ENCODE peak calls at places on chromosomes 6 and 20, in five cellular contexts. O is fibroblast of lung, C is neural progenitor cell, D is PC-9, W is OCI-LY7. N is an unnamed sample.

GRCh38 chr20:17663486-17663885 is 18.6 kb downstream of the RRBP1 start:
- DNase-seq in O (peak; percentile 59), C (peak; percentile 70), D (no peak), W (no peak), N (no peak)

GRCh38 chr6:103027532-103027931 is 1634.0 kb downstream of the GRIK2 start:
- DNase-seq in O (no peak), C (no peak), D (no peak), W (no peak), N (no peak)

GRCh38 chr20:58842276-58842675 is 8.4 kb downstream of the GNAS-AS1 start:
- DNase-seq in O (no peak), C (no peak), D (no peak), W (no peak), N (no peak)

GRCh38 chr6:134063121-134063965 is 10.9 kb upstream of the SLC2A12 start:
- DNase-seq in O (no peak), C (peak; percentile 58), D (no peak), W (no peak), N (no peak)

GRCh38 chr6:157721431-157722229 is 101.4 kb upstream of the SNX9 start:
- DNase-seq in O (no peak), C (peak; percentile 90), D (no peak), W (no peak), N (no peak)

GRCh38 chr6:168950500-168951223 is 303.0 kb downstream of the THBS2 start:
- DNase-seq in O (no peak), C (no peak), D (no peak), W (no peak), N (no peak)

GRCh38 chr20:16428112-16428511 is 145.1 kb downstream of the KIF16B start:
- DNase-seq in O (no peak), C (no peak), D (no peak), W (no peak), N (no peak)

GRCh38 chr20:57167971-57168693 is 98.3 kb downstream of the BMP7 start:
- DNase-seq in O (no peak), C (peak; percentile 32), D (peak; percentile 59), W (no peak), N (no peak)

GRCh38 chr20:9204979-9205378 is 136.1 kb downstream of the PLCB4 start:
- DNase-seq in O (no peak), C (no peak), D (no peak), W (no peak), N (no peak)

GRCh38 chr20:47825011-47825762 is 39.9 kb upstream of the SULF2 start:
- DNase-seq in O (no peak), C (no peak), D (peak; percentile 21), W (peak; percentile 22), N (no peak)

DNA sequence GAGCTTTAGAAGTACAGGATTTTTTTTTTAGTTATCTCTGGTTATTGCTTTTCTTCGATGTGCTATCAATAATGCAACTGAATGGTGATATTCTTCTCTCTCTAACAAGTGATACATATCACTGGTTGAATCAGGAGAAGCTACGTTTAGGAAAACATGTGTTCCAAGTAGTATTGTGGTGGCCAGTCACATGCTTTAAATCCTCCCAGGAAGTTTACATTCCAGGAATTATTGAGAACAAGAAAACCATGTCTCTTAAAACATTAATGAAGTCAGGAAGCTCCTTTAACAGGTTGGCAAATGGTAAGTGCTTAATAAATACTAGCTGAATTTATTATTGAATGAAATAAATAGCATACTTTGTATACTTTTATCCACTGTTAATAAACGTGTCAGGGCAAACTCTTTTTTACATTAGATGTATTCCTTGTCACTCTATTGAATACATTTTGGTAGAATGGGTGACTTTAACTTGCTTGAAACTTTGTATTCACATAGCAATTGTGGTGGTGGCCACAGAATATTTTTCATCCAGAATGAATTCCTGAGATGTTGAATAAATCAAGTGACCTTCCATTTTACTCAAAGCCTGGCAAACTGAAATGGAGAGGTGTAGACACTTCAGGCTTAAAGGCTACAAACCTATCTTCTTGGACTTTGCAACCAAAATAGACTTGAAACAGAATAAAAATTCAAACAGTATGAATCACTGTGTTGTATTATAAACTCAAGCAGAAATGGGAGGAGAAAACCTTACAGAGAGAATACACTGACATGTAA is 371.3 kb downstream of the BCKDHB start:
- DNase-seq in O (peak; percentile 64), C (no peak), D (no peak), W (no peak), N (no peak)
- H2AFZ ChIP-seq in O (no peak overlapping the region), C (no peak overlapping the region), D (no peak overlapping the region), W (no peak overlapping the region), N (peak overlapping the region; percentile 59)

DNA sequence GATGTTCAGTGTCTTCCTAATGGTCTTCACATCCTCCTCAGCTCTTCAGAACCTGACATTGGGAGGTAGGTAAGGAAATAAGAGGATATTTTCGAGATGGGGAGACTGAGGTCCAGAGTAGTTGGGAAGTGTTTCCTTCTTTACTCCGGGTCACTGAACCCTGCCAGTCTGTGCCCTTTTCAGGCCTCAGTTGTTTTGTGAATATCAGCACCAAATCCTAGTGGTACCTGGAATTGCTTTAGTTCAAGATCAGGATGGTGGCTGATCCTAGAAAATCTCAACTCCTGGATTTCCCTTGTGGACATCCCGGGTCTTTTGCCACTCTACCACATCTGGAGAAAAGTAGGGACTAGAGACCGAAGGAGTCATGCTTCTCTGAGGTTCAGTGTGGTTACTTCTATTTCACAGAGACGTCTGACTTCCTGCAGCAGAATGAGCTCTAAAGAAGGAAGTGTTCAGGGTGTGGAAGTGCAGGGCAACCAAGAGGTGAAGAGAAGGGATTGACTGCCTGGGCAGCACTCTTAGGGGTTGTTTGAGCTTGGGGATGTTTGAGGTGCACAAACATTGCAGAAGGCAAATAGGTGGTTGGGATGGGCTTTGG is 995 bp downstream of the STK4 start:
- DNase-seq in O (no peak), C (no peak), D (peak; percentile 44), W (peak; percentile 77), N (peak; percentile 23)
- H3K4me1 ChIP-seq in O (no peaks in the 10 kb centered on the region), C (peaks cover 13% of the 10 kb centered on the region), D (peaks cover 34% of the 10 kb centered on the region), W (peaks cover 74% of the 10 kb centered on the region), N (peaks cover 15% of the 10 kb centered on the region)

DNA sequence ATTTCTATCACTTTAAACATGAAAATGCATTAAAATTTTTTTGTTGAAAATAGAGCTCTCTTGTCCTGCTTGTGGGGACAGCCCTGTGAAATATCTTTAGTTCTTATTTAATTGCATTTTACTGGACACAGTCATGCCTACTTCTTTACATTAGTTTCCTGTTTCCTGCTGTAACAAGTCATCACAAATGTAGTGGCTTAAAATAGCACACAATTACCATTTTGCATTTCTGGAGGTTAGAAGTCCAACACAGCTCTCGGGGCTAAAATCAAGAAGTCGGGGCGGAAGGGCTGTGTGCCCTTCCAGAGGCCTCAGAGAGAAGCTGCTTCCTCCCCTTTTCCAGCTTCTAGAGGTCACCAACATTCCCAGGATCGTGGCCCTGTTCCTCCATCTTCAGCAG is 29.4 kb downstream of the PNLDC1 start:
- DNase-seq in O (no peak), C (no peak), D (no peak), W (peak; percentile 71), N (no peak)
- H2AFZ ChIP-seq in O (no peak overlapping the region), C (peak overlapping the region; percentile 71), D (no peak overlapping the region), W (peak overlapping the region; percentile 78), N (peak overlapping the region; percentile 35)

GRCh38 chr20:53937929-53938367 is 132.4 kb downstream of the BCAS1 start:
- DNase-seq in O (no peak), C (no peak), D (no peak), W (no peak), N (no peak)
- H3K4me1 ChIP-seq in O (peaks cover 12% of the 10 kb centered on the region), C (peaks cover 51% of the 10 kb centered on the region), D (peaks cover 26% of the 10 kb centered on the region), W (peaks cover 85% of the 10 kb centered on the region), N (peaks cover 33% of the 10 kb centered on the region)